ENCODE peak calls at places on chromosomes 5 and 9, in nine cellular contexts. W is T1000; Y is 8988T; E is hepatocyte; Q is AG04450; K is left lung; V is cardiac fibroblast; T is psoas muscle; A is activated naive CD8-positive, alpha-beta T cell treated with anti-CD3 and anti-CD28 coated beads, Interleukin-2, amount 50 U/mL, for 24 hours. R is an unnamed sample.

GRCh38 chr9:91761362-91761761 is 188.7 kb downstream of the ROR2 start:
- DNase-seq in W (no peak), Y (no peak), E (no peak), Q (no peak), K (no peak), V (no peak), T (no peak), A (no peak), R (no peak)

GRCh38 chr5:117657591-117657990 is 1083.0 kb upstream of the SEMA6A start:
- DNase-seq in W (no peak), Y (no peak), E (no peak), Q (no peak), K (no peak), V (peak), T (no peak), A (no peak), R (no peak)

GRCh38 chr9:37197158-37198033 is 77.0 kb downstream of the ZCCHC7 start:
- DNase-seq in W (no peak), Y (no peak), E (peak), Q (no peak), K (no peak), V (peak), T (no peak), A (no peak), R (no peak)

GRCh38 chr9:37292896-37293295 is 129.6 kb upstream of the GRHPR start:
- DNase-seq in W (no peak), Y (no peak), E (no peak), Q (no peak), K (no peak), V (no peak), T (no peak), A (no peak), R (no peak)

GRCh38 chr9:35790385-35791291 is 753 bp upstream of the NPR2 start:
- DNase-seq in W (no peak), Y (peak), E (peak), Q (peak), K (peak), V (peak), T (peak), A (peak), R (peak)

GRCh38 chr5:90170231-90170630 is 239.3 kb downstream of the CETN3 start:
- DNase-seq in W (no peak), Y (no peak), E (no peak), Q (no peak), K (no peak), V (no peak), T (no peak), A (no peak), R (no peak)

GRCh38 chr5:174234388-174234787 is 188.9 kb downstream of the NSG2 start:
- DNase-seq in W (no peak), Y (no peak), E (no peak), Q (no peak), K (no peak), V (no peak), T (no peak), A (no peak), R (no peak)

GRCh38 chr5:54836959-54837534 is 148.3 kb downstream of the ESM1 start:
- DNase-seq in W (no peak), Y (no peak), E (no peak), Q (no peak), K (no peak), V (peak), T (no peak), A (no peak), R (no peak)

GRCh38 chr9:14296462-14296861 is 17.5 kb downstream of the NFIB start:
- DNase-seq in W (no peak), Y (no peak), E (no peak), Q (no peak), K (no peak), V (no peak), T (peak), A (no peak), R (peak)

GRCh38 chr9:136231478-136232297 is 13.9 kb downstream of the QSOX2 start:
- DNase-seq in W (no peak), Y (no peak), E (no peak), Q (no peak), K (no peak), V (no peak), T (no peak), A (no peak), R (no peak)